ENCODE peak calls at places on chromosomes 2 and 18, in seven cellular contexts. M is OCI-LY7, V is suprapubic skin, T is psoas muscle, J is A549, D is ovary, Y is MM.1S. L is an unnamed sample. For H3K4me1, the result is how much of the 10 kb centered on the place peaks cover.

GRCh38 chr2:175030380-175031271 is 25.4 kb upstream of the CHN1 start:
- DNase-seq in M (peak), V (no peak), T (peak), J (peak), D (peak), Y (peak), L (no peak)

GRCh38 chr2:120575966-120576365 is 159.7 kb upstream of the GLI2 start:
- DNase-seq in M (no peak), V (no peak), T (peak), J (no peak), D (no peak), Y (no peak), L (no peak)

GRCh38 chr2:37274354-37274965 is 43.0 kb downstream of the NDUFAF7 start:
- DNase-seq in M (no peak), V (no peak), T (no peak), J (no peak), D (no peak), Y (no peak), L (no peak)

GRCh38 chr2:234404957-234405356 is 91.9 kb downstream of the ARL4C start:
- DNase-seq in M (no peak), V (no peak), T (no peak), J (no peak), D (no peak), Y (no peak), L (no peak)

GRCh38 chr2:38176619-38177021 is 100.7 kb upstream of the CYP1B1 start:
- DNase-seq in M (no peak), V (peak), T (no peak), J (no peak), D (no peak), Y (no peak), L (no peak)

GRCh38 chr2:70962885-70963878 is 15.2 kb upstream of the ANKRD53 start:
- DNase-seq in M (no peak), V (peak), T (no peak), J (no peak), D (no peak), Y (no peak), L (peak)

GRCh38 chr2:163462993-163463392 is 272.8 kb downstream of the FIGN start:
- DNase-seq in M (no peak), V (no peak), T (no peak), J (no peak), D (no peak), Y (no peak), L (no peak)

GRCh38 chr2:221535824-221536223 is 36.3 kb downstream of the EPHA4 start:
- DNase-seq in M (no peak), V (no peak), T (no peak), J (no peak), D (no peak), Y (no peak), L (no peak)

GRCh38 chr2:46117379-46117778 is 179.8 kb upstream of the EPAS1 start:
- DNase-seq in M (no peak), V (no peak), T (no peak), J (peak), D (no peak), Y (no peak), L (no peak)

GRCh38 chr2:39725401-39725800 is 53.7 kb downstream of the THUMPD2 start:
- DNase-seq in M (no peak), V (no peak), T (no peak), J (no peak), D (no peak), Y (no peak), L (no peak)

GRCh38 chr2:10006248-10007147 is 36.9 kb upstream of the KLF11 start:
- DNase-seq in M (no peak), V (peak), T (no peak), J (peak), D (no peak), Y (no peak), L (no peak)

GRCh38 chr2:68861330-68861729 is 9.9 kb downstream of the BMP10 start:
- DNase-seq in M (no peak), V (no peak), T (no peak), J (no peak), D (no peak), Y (no peak), L (no peak)

GRCh38 chr2:239669181-239669898 is 268.5 kb upstream of the HDAC4 start:
- DNase-seq in M (no peak), V (peak), T (no peak), J (no peak), D (no peak), Y (no peak), L (no peak)

GRCh38 chr2:62199392-62200125 is 3.6 kb downstream of the B3GNT2 start:
- DNase-seq in M (no peak), V (no peak), T (no peak), J (no peak), D (no peak), Y (no peak), L (no peak)

GRCh38 chr18:13513015-13513414 is 213.3 kb downstream of the FAM210A start:
- DNase-seq in M (no peak), V (peak), T (peak), J (no peak), D (no peak), Y (no peak), L (no peak)

DNA sequence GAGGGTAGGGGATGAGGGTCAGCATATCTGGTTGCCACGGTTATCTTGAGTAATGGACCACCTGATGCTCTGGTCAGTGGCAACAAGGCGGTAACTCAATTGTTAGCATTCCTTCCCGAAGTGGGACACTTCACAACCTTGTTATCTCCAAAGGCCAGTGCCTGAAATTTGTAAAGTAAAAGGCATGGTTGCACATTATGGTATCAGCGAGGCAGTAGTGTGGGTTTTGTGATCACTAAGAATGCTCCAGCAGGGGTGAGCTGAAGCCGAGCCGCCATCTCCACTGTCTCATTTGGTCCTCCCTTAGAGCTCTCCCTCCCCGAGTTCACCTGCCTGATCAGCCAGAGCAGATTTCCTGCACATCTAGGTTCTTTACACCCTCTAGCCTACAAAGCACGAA is 50.5 kb upstream of the LGALSL start:
- DNase-seq in M (no peak), V (no peak), T (no peak), J (no peak), D (peak), Y (no peak), L (no peak)
- H3K4me1 ChIP-seq in M (under half), V (half or more), T (half or more), J (under half), D (under half), Y (under half), L (under half)

DNA sequence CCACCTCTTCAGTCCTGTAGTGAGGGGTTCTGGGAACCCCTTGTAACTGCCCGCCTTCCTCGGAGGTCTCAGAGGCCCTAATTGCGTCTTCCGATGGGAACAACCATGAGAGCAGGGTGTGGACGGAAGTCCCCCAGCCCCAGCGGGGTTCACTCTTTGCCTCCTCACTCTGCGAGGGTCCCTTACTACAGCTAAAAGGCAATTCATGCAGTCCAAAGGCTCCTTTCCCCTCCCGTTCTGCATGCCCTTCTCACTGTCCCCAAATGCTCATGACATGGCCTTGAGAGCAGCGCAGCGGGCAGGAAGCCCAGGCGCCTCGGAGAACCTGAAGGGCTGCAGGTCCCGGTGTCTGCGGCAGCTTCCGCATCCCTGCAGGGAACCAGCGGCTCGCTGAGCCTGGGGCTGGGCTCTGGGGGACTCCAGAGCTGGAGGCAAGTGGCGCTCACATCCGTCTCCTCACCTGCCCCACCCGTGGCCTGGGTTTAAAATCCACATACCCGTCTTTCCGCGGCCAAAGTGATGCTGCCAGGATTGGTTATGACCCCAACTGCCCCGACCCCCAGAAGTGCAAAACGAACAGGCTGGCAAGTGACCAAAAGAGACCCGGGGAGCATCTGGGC is 534 bp upstream of the CIDEA start:
- DNase-seq in M (no peak), V (no peak), T (peak), J (no peak), D (no peak), Y (no peak), L (no peak)
- H3K4me3 ChIP-seq in M (no peak), V (peak), T (peak), J (peak), D (peak), Y (no peak), L (peak)

DNA sequence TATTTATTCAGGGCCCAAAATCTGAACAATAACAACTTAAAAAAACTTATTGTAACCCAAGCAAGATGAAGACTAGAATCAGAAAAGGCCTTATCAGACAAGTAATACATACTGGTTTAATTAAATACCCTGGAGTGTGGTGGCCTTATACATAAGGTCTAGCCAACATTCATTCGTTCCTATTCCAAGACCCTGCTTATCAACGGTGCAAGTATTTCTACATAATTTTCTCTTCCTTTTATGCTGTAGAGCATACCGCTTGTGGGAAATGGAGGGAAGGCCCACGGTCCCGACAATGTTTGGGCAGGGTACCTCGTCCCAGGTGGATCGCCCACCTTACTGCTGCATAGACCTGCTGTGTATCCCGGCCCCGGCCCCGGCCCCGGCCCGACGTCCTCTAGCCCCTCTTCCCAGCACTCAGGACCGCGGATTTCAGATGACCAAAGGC is 708 bp downstream of the ZNF24 start:
- DNase-seq in M (no peak), V (no peak), T (no peak), J (no peak), D (no peak), Y (no peak), L (no peak)
- H3K27ac ChIP-seq in M (no peak), V (peak), T (peak), J (peak), D (peak), Y (peak), L (peak)

GRCh38 chr18:57543560-57543959 is 42.9 kb downstream of the FECH start:
- DNase-seq in M (no peak), V (no peak), T (no peak), J (no peak), D (no peak), Y (no peak), L (no peak)
- H3K4me1 ChIP-seq in M (under half), V (under half), T (under half), J (under half), D (under half), Y (under half), L (under half)

DNA sequence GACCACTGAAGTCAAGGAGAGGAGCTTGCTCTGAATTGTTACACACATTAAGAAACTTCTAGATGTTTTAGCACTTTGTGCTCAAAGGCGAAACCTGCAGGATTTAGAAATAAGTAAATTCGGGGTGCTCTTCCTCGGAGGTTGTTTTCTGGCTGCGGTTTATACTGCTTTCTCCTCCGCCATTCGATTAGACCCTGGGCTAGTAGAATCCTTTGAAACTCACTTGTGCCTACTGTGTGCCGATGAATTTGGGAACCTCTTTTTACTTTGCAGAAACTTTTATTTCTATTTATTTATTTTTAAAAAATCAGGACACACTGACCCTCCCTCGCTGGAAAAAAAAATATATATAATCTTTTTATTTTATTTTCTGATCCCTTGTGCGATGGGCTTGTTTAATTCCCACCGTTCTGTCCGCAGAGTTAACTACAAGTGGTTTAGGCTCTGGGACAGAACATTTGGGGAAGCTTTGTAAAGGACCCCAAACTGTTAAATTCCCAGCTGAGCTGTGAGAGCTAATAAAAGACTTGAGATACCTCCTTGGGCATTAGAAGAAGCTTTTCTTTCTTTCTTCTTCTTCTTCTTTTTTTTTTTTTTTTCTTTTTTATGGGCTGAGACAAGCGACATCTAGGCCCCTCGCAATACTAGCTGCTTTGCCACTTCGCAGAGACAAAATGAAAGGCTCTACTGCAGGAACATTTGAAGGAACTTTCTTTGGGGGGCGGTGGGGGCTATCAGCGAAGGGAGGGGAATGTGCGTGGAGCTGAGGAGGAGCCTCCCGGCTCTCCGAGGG is 3.8 kb downstream of the MEIS1 start:
- DNase-seq in M (no peak), V (no peak), T (no peak), J (no peak), D (no peak), Y (peak), L (no peak)
- H3K4me3 ChIP-seq in M (no peak), V (peak), T (peak), J (no peak), D (peak), Y (peak), L (peak)

DNA sequence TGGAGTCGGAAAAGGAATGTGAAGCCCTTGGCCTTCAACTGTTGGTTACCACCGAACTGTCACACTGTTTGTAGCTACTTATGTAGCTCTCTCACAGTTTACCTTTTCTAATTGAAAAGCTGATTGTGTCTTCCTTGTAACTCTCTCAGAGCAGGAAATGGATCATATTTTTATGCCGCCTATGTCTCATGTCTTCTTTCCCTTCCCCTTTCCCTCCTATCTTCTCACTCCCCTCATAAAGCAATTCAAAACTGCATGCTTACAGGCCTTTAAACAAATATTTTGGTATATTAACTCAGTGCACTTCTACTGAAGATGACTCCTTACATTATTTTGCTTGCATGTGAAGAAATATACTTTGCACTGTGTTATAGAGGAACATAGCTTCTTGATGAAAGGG is 6.0 kb downstream of the SLC39A10 start:
- DNase-seq in M (no peak), V (no peak), T (no peak), J (no peak), D (no peak), Y (no peak), L (no peak)
- H3K27ac ChIP-seq in M (no peak), V (no peak), T (no peak), J (peak), D (no peak), Y (no peak), L (no peak)

DNA sequence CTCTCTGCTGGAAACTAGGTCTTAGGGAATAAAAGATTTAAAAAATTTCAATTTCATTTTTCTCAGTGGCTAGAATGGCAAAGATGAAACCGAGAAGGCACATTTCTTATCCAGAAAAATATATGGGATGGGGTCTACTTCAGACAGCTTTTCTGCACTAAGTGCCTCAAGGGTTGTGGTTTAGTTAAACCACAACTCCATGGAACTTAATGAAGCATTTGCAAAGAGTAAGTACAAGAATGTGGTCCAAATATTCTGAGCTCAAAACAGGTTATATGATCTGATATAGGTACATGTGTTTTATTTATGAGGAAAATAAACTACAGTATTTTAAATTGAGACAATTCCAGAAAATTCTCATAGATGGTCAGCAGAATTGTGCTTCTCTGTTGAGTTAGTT is 101.8 kb upstream of the FZD5 start:
- DNase-seq in M (no peak), V (no peak), T (no peak), J (no peak), D (no peak), Y (no peak), L (no peak)
- H3K4me1 ChIP-seq in M (under half), V (under half), T (under half), J (under half), D (under half), Y (under half), L (under half)

DNA sequence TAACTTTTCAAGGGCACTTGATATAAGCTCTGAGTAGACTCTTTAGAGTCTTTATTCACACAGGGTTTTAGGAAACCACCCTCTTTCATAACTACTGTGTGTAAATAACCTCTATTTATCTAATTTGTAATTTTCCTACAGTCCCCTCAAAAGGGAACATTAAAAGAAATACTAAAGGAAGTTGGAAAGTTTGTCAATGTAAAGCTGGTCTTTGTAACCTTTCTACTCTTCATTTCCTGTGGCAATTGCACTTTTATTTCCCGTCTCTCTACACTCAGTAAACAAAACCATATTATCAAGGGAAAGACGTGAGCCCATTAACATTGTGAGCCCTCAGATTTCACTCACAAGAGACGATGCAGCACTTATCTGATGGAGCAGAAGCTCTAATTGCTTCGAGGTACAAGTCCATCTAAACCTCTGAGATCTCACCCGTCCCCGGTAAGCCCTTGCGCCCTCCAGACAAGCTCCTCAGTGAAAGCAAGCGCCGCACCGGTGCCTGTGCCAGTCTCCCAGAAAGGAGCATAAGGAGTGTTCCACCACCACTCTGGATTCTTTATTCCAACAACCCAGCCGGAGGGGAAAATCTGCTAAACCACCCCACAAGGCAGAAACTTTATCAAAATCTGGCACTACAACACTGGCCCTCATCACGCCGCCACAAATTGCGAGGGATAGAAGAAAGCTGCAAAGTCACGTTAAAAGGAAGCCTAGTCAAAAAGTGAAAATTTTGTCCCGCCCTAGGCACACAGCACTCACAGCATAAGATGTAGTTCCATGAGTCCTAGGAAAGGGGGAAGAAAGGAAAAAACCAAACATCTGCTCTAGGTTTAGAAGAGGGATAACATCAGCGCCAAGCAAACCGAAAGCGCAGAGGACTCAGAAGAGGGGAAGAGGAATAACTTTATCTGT is 906 bp upstream of the HOXD1 start:
- DNase-seq in M (no peak), V (no peak), T (no peak), J (peak), D (no peak), Y (peak), L (no peak)
- H3K4me3 ChIP-seq in M (no peak), V (peak), T (peak), J (peak), D (peak), Y (peak), L (peak)

DNA sequence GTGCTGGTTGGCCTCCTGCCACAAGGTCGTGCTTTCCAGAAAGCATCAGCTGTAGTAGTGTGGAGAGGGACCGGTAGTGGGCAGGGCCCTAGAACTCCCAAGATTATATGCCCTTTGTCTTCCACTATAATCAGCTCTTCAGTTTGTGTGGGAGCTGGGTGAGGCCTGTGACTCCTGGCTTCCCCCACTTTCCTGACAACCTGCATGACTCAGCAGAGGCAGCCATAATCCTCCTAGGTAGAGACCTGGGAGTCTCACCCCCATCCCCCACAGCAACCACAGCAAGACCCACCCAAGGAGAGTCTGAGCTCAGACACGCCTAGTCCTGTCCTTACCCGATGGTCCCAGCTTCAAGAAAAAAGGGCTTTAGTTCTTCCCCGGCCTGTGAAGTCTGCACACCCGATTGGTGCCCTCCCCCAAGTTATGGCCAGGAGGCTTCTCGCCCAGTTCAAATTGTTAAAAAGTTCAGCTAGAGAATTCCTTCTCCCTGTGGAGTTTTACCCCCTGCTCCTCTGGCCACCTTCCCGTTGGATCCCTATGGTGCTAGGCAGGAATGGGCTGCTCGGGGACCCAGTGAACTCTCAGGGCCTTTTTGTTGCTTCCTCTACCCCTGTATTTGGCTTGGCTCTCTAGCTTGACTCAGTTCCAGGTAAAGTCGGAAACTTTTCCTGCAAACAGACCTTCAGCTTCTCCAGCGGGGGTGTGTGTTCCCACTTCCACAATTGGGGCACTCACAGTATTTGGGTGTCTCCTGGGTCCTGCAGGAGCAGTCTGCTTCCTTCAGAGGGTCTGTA is 57.8 kb upstream of the FAM237A start:
- DNase-seq in M (no peak), V (no peak), T (no peak), J (no peak), D (no peak), Y (no peak), L (no peak)
- H3K27ac ChIP-seq in M (no peak), V (no peak), T (no peak), J (peak), D (no peak), Y (no peak), L (no peak)

L was measured in ascending aorta.